ENCODE peak calls at places on chromosomes 1 and 21, in five cellular contexts. One of them, this sample, is unnamed.

GRCh38 chr21:45993210-45994085 is 11.9 kb downstream of the COL6A1 start:
- DNase-seq in Peyer's patch: no peak
- DNase-seq in CD4-positive, alpha-beta memory T cell: no peak
- DNase-seq in GM23248: peak
- DNase-seq in left ventricle myocardium inferior: peak
- DNase-seq in this sample: peak

GRCh38 chr1:189939967-189940366 is 537.7 kb downstream of the BRINP3 start:
- DNase-seq in Peyer's patch: no peak
- DNase-seq in CD4-positive, alpha-beta memory T cell: no peak
- DNase-seq in GM23248: no peak
- DNase-seq in left ventricle myocardium inferior: no peak
- DNase-seq in this sample: no peak

GRCh38 chr21:16578912-16579311 is 849.1 kb downstream of the USP25 start:
- DNase-seq in Peyer's patch: no peak
- DNase-seq in CD4-positive, alpha-beta memory T cell: no peak
- DNase-seq in GM23248: no peak
- DNase-seq in left ventricle myocardium inferior: no peak
- DNase-seq in this sample: no peak

GRCh38 chr1:228782662-228783414 is 47.6 kb downstream of the RHOU start:
- DNase-seq in Peyer's patch: peak
- DNase-seq in CD4-positive, alpha-beta memory T cell: no peak
- DNase-seq in GM23248: peak
- DNase-seq in left ventricle myocardium inferior: no peak
- DNase-seq in this sample: no peak

GRCh38 chr1:221644176-221644510 is 97.7 kb downstream of the DUSP10 start:
- DNase-seq in Peyer's patch: no peak
- DNase-seq in CD4-positive, alpha-beta memory T cell: no peak
- DNase-seq in GM23248: no peak
- DNase-seq in left ventricle myocardium inferior: no peak
- DNase-seq in this sample: no peak

GRCh38 chr1:14698206-14698605 is 99.7 kb downstream of the KAZN start:
- DNase-seq in Peyer's patch: no peak
- DNase-seq in CD4-positive, alpha-beta memory T cell: no peak
- DNase-seq in GM23248: no peak
- DNase-seq in left ventricle myocardium inferior: no peak
- DNase-seq in this sample: no peak

GRCh38 chr1:98086156-98086555 is 165.3 kb upstream of the DPYD start:
- DNase-seq in Peyer's patch: no peak
- DNase-seq in CD4-positive, alpha-beta memory T cell: no peak
- DNase-seq in GM23248: peak
- DNase-seq in left ventricle myocardium inferior: no peak
- DNase-seq in this sample: no peak

GRCh38 chr1:204258213-204259115 is 44.7 kb upstream of the GOLT1A start:
- DNase-seq in Peyer's patch: peak
- DNase-seq in CD4-positive, alpha-beta memory T cell: no peak
- DNase-seq in GM23248: peak
- DNase-seq in left ventricle myocardium inferior: peak
- DNase-seq in this sample: no peak

GRCh38 chr1:36285450-36286101 is 20.6 kb upstream of the SH3D21 start:
- DNase-seq in Peyer's patch: peak
- DNase-seq in CD4-positive, alpha-beta memory T cell: peak
- DNase-seq in GM23248: peak
- DNase-seq in left ventricle myocardium inferior: no peak
- DNase-seq in this sample: peak

GRCh38 chr1:209168204-209168603 is 415.3 kb upstream of the CAMK1G start:
- DNase-seq in Peyer's patch: no peak
- DNase-seq in CD4-positive, alpha-beta memory T cell: no peak
- DNase-seq in GM23248: peak
- DNase-seq in left ventricle myocardium inferior: no peak
- DNase-seq in this sample: no peak

GRCh38 chr1:69246109-69246508 is 321.6 kb upstream of the LRRC7 start:
- DNase-seq in Peyer's patch: no peak
- DNase-seq in CD4-positive, alpha-beta memory T cell: no peak
- DNase-seq in GM23248: no peak
- DNase-seq in left ventricle myocardium inferior: no peak
- DNase-seq in this sample: no peak

GRCh38 chr21:36454079-36454478 is 25.8 kb downstream of the CLDN14 start:
- DNase-seq in Peyer's patch: no peak
- DNase-seq in CD4-positive, alpha-beta memory T cell: no peak
- DNase-seq in GM23248: no peak
- DNase-seq in left ventricle myocardium inferior: no peak
- DNase-seq in this sample: no peak

GRCh38 chr1:4224687-4225086 is 324.6 kb upstream of the C1orf174 start:
- DNase-seq in Peyer's patch: no peak
- DNase-seq in CD4-positive, alpha-beta memory T cell: no peak
- DNase-seq in GM23248: no peak
- DNase-seq in left ventricle myocardium inferior: no peak
- DNase-seq in this sample: no peak

GRCh38 chr21:44952116-44952928 is 12.5 kb downstream of the SLX9 start:
- DNase-seq in Peyer's patch: no peak
- DNase-seq in CD4-positive, alpha-beta memory T cell: no peak
- DNase-seq in GM23248: no peak
- DNase-seq in left ventricle myocardium inferior: peak
- DNase-seq in this sample: no peak
- H3K4me3 ChIP-seq in Peyer's patch: no peak
- H3K4me3 ChIP-seq in CD4-positive, alpha-beta memory T cell: no peak
- H3K4me3 ChIP-seq in GM23248: no peak
- H3K4me3 ChIP-seq in left ventricle myocardium inferior: peak
- H3K4me3 ChIP-seq in this sample: no peak

DNA sequence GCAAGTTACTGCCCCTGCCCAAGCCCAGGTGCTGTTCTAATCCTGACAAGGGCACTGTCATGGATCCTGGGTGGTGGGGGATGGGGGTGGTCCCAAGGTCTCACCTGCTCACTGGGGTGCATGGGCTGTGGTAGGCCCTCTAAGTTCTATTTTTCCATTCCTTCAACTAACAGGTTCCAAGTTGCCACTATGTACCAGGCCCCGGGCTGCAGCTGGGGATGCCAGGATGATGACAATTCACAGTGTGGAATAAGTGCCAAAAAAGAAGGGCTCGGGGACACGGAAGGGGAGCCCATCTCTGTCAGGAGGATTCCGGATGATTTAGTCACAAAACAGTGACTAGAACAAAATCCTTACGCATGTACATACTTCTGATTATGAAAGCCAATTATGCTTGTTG is 76.0 kb downstream of the STUM start:
- DNase-seq in Peyer's patch: peak
- DNase-seq in CD4-positive, alpha-beta memory T cell: no peak
- DNase-seq in GM23248: peak
- DNase-seq in left ventricle myocardium inferior: no peak
- DNase-seq in this sample: no peak
- H3K27ac ChIP-seq in Peyer's patch: no peak
- H3K27ac ChIP-seq in CD4-positive, alpha-beta memory T cell: no peak
- H3K27ac ChIP-seq in GM23248: peak
- H3K27ac ChIP-seq in left ventricle myocardium inferior: no peak
- H3K27ac ChIP-seq in this sample: no peak

GRCh38 chr21:17795084-17796036 is 23.8 kb downstream of the C21orf91 start:
- DNase-seq in Peyer's patch: no peak
- DNase-seq in CD4-positive, alpha-beta memory T cell: no peak
- DNase-seq in GM23248: no peak
- DNase-seq in left ventricle myocardium inferior: no peak
- DNase-seq in this sample: no peak
- H3K4me3 ChIP-seq in Peyer's patch: no peak
- H3K4me3 ChIP-seq in CD4-positive, alpha-beta memory T cell: no peak
- H3K4me3 ChIP-seq in GM23248: no peak
- H3K4me3 ChIP-seq in left ventricle myocardium inferior: no peak
- H3K4me3 ChIP-seq in this sample: peak

GRCh38 chr1:63984257-63984626 is 210.4 kb downstream of the ROR1 start:
- DNase-seq in Peyer's patch: no peak
- DNase-seq in CD4-positive, alpha-beta memory T cell: no peak
- DNase-seq in GM23248: peak
- DNase-seq in left ventricle myocardium inferior: no peak
- DNase-seq in this sample: no peak
- H3K27ac ChIP-seq in Peyer's patch: no peak
- H3K27ac ChIP-seq in CD4-positive, alpha-beta memory T cell: no peak
- H3K27ac ChIP-seq in GM23248: peak
- H3K27ac ChIP-seq in left ventricle myocardium inferior: no peak
- H3K27ac ChIP-seq in this sample: no peak

DNA sequence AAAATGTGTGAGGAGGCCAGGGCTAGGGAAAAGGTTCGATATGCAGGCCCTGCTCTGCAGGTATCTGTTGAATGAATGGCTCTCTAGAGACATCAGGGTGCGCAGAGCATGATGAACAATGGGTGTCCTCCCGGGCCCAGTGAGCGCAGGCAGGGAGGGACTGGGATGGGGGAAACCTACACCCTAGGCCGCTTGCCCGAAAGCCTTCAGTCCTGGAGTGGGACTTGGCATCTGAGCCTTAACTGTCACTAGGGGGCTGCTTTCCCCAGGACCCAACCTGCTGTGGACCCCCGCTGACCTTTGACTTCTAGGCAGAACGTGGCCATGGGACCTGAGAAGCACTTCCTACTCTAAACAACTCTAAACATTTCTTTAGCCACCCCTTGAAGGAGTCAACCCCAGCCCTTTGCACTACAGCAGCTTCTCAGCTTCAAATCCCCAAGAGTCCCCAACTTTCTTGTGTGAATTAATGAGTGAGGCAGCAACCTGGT is 444 bp upstream of the MAP3K6 start:
- DNase-seq in Peyer's patch: no peak
- DNase-seq in CD4-positive, alpha-beta memory T cell: no peak
- DNase-seq in GM23248: no peak
- DNase-seq in left ventricle myocardium inferior: no peak
- DNase-seq in this sample: no peak
- H3K4me3 ChIP-seq in Peyer's patch: peak
- H3K4me3 ChIP-seq in CD4-positive, alpha-beta memory T cell: no peak
- H3K4me3 ChIP-seq in GM23248: peak
- H3K4me3 ChIP-seq in left ventricle myocardium inferior: peak
- H3K4me3 ChIP-seq in this sample: no peak

DNA sequence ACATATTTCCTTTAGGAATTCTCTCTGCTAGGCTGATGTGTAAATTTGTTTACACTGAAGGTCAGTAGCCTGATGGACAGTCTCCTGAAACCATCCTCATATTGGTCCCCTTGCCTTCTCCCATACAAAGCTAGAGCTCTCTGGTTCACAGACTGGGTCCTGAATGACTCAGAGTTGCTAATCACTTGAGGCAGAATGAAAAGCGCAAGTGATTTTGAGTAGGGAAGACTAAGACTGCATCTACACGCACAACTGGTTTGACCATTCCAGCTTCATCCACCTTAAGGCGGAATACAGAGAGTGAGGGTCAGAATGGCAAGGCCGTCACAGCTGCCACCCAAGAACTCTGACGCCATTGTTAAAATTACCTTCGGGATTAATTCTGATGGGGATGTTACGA is 70.2 kb upstream of the KIF26B start:
- DNase-seq in Peyer's patch: no peak
- DNase-seq in CD4-positive, alpha-beta memory T cell: no peak
- DNase-seq in GM23248: peak
- DNase-seq in left ventricle myocardium inferior: no peak
- DNase-seq in this sample: no peak
- H3K27ac ChIP-seq in Peyer's patch: no peak
- H3K27ac ChIP-seq in CD4-positive, alpha-beta memory T cell: no peak
- H3K27ac ChIP-seq in GM23248: peak
- H3K27ac ChIP-seq in left ventricle myocardium inferior: no peak
- H3K27ac ChIP-seq in this sample: no peak

GRCh38 chr1:39572379-39573096 is 4.1 kb downstream of the PABPC4 start:
- DNase-seq in Peyer's patch: no peak
- DNase-seq in CD4-positive, alpha-beta memory T cell: no peak
- DNase-seq in GM23248: no peak
- DNase-seq in left ventricle myocardium inferior: no peak
- DNase-seq in this sample: no peak

GRCh38 chr1:39573097-39573465 is 3.5 kb downstream of the PABPC4 start:
- DNase-seq in Peyer's patch: no peak
- DNase-seq in CD4-positive, alpha-beta memory T cell: no peak
- DNase-seq in GM23248: no peak
- DNase-seq in left ventricle myocardium inferior: no peak
- DNase-seq in this sample: no peak

GRCh38 chr1:39575191-39576015 is 1.2 kb downstream of the PABPC4 start:
- DNase-seq in Peyer's patch: peak
- DNase-seq in CD4-positive, alpha-beta memory T cell: peak
- DNase-seq in GM23248: peak
- DNase-seq in left ventricle myocardium inferior: peak
- DNase-seq in this sample: peak

GRCh38 chr1:39574646-39575045 is 1.9 kb downstream of the PABPC4 start:
- DNase-seq in Peyer's patch: peak
- DNase-seq in CD4-positive, alpha-beta memory T cell: no peak
- DNase-seq in GM23248: peak
- DNase-seq in left ventricle myocardium inferior: no peak
- DNase-seq in this sample: no peak

GRCh38 chr1:39573736-39574624 is 2.6 kb downstream of the PABPC4 start:
- DNase-seq in Peyer's patch: no peak
- DNase-seq in CD4-positive, alpha-beta memory T cell: no peak
- DNase-seq in GM23248: peak
- DNase-seq in left ventricle myocardium inferior: no peak
- DNase-seq in this sample: no peak
- H3K4me3 ChIP-seq in Peyer's patch: peak
- H3K4me3 ChIP-seq in CD4-positive, alpha-beta memory T cell: no peak
- H3K4me3 ChIP-seq in GM23248: peak
- H3K4me3 ChIP-seq in left ventricle myocardium inferior: peak
- H3K4me3 ChIP-seq in this sample: peak

DNA sequence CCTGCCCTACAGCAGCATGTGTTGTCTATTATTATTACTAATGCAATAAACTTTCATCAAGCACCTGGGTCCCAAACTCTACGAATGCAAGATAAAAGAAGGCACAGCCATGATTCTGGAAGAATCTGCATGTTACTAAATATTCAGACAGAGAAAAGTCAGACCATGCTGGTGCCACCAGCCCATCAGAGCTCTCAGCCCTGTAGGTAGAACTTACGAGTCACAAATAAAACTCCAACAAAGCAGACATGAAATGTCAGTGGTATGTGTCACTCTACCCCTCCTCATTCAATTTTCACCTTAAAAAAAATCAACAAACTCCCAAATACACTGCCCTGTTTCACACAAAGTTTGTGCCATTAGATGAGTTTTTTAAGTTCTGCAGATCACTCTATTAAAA is 62.4 kb upstream of the TIAM1 start:
- DNase-seq in Peyer's patch: no peak
- DNase-seq in CD4-positive, alpha-beta memory T cell: no peak
- DNase-seq in GM23248: no peak
- DNase-seq in left ventricle myocardium inferior: no peak
- DNase-seq in this sample: no peak
- H3K27ac ChIP-seq in Peyer's patch: no peak
- H3K27ac ChIP-seq in CD4-positive, alpha-beta memory T cell: no peak
- H3K27ac ChIP-seq in GM23248: no peak
- H3K27ac ChIP-seq in left ventricle myocardium inferior: peak
- H3K27ac ChIP-seq in this sample: no peak

This sample was measured in effector memory CD4-positive, alpha-beta T cell.